ENCODE peak calls at places on chromosomes 2 and 18, in nine cellular contexts. X, M, E, F, C, V, P, B and U are unnamed samples.

GRCh38 chr18:53556450-53556849 is 668.0 kb downstream of the MBD2 start:
- DNase-seq in P (no peak), V (no peak), C (no peak), F (no peak), E (no peak), M (no peak), X (no peak), B (no peak), U (no peak)

GRCh38 chr2:130246430-130246829 is 48.2 kb upstream of the TUBA3E start:
- DNase-seq in P (no peak), E (no peak), M (no peak), B (no peak), X (no peak), V (no peak), C (no peak), F (no peak), U (peak)

GRCh38 chr2:217890445-217890844 is 112.3 kb downstream of the TNS1 start:
- DNase-seq in B (no peak), P (peak), V (peak), E (peak), X (no peak), M (peak), C (peak), F (peak), U (peak)

GRCh38 chr18:9546468-9546867 is 67.9 kb downstream of the PPP4R1 start:
- DNase-seq in X (no peak), C (no peak), F (no peak), V (no peak), E (no peak), M (no peak), B (no peak), P (no peak), U (no peak)

GRCh38 chr2:188380280-188380679 is 88.6 kb downstream of the GULP1 start:
- DNase-seq in V (no peak), C (no peak), X (no peak), M (no peak), E (no peak), P (no peak), B (no peak), F (no peak), U (no peak)

GRCh38 chr2:164717000-164717597 is 95.8 kb upstream of the GRB14 start:
- DNase-seq in B (peak), X (no peak), F (peak), P (peak), V (peak), E (no peak), M (no peak), C (no peak), U (no peak)

GRCh38 chr2:159164457-159164894 is 122.0 kb downstream of the WDSUB1 start:
- DNase-seq in X (no peak), M (no peak), B (no peak), E (no peak), F (no peak), V (no peak), C (no peak), P (no peak), U (no peak)

GRCh38 chr18:30527917-30528316 is 514.6 kb downstream of the DSC3 start:
- DNase-seq in B (no peak), V (no peak), F (no peak), X (no peak), P (no peak), M (no peak), E (no peak), C (no peak), U (no peak)

GRCh38 chr2:207385903-207386302 is 143.9 kb upstream of the CREB1 start:
- DNase-seq in E (no peak), C (no peak), P (peak), F (peak), V (peak), X (no peak), B (no peak), M (no peak), U (no peak)

GRCh38 chr18:5895300-5895885 is at the start of gene TMEM200C:
- DNase-seq in B (no peak), V (peak), M (peak), F (peak), C (no peak), E (peak), X (no peak), P (no peak), U (peak)

GRCh38 chr18:49492694-49493033 is 5.6 kb upstream of the C18orf32 start:
- DNase-seq in P (no peak), F (no peak), E (no peak), X (no peak), M (no peak), V (no peak), C (no peak), B (no peak), U (no peak)

GRCh38 chr2:147760984-147761383 is 83.8 kb upstream of the ACVR2A start:
- DNase-seq in E (no peak), C (no peak), B (no peak), F (peak), V (no peak), M (no peak), X (no peak), P (no peak), U (no peak)

GRCh38 chr2:167875524-167875923 is 371.9 kb downstream of the STK39 start:
- DNase-seq in F (no peak), X (no peak), P (no peak), V (no peak), B (no peak), E (no peak), M (no peak), C (no peak), U (no peak)

GRCh38 chr18:13247506-13247905 is 28.9 kb downstream of the LDLRAD4 start:
- DNase-seq in V (no peak), P (no peak), C (no peak), E (peak), F (no peak), X (no peak), B (no peak), M (peak), U (peak)

GRCh38 chr2:47720036-47720435 is 62.9 kb upstream of the MSH6 start:
- DNase-seq in M (no peak), P (peak), X (no peak), E (no peak), F (no peak), B (no peak), V (no peak), C (no peak), U (no peak)

GRCh38 chr2:118000041-118000440 is 13.8 kb downstream of the CCDC93 start:
- DNase-seq in P (peak), E (no peak), C (no peak), V (no peak), M (no peak), B (no peak), X (no peak), F (no peak), U (no peak)

GRCh38 chr2:118003396-118003824 is 10.5 kb downstream of the CCDC93 start:
- DNase-seq in F (peak), B (peak), P (peak), V (peak), M (no peak), C (peak), E (peak), X (peak), U (peak)

GRCh38 chr2:117996525-117996924 is 17.3 kb downstream of the CCDC93 start:
- DNase-seq in B (no peak), X (no peak), P (no peak), E (no peak), F (no peak), C (no peak), V (no peak), M (no peak), U (no peak)

GRCh38 chr2:117994729-117995128 is 19.1 kb downstream of the CCDC93 start:
- DNase-seq in C (no peak), M (no peak), P (no peak), F (no peak), V (no peak), X (no peak), E (no peak), B (no peak), U (no peak)

DNA sequence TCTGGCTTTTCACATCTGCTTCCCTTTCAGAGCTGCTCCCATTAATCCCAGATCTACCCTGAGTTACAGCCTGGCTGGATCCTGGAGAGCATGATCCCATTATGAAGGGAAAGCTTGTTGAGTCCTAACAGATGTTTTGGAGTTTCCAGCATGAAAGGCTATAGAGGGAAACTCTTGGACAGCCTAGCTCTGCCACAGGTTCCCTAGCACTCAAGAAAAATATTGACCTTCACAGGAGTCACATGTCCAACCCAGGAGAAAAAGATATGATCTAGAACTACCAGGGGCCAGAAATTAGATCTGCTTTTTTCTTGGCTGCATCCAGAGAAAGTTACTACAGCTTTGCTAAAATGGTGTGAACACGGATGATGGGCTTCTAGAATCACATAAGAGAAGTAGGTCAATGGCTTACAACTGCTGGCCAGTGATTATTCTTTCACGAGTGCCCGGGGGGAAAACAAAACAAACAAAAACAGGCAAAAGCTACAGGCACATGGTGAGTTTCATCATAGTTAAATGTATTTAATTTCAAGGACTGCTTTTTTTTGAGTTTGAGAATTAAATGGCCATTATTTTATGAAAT is 15.9 kb downstream of the CCDC93 start:
- DNase-seq in P (peak), B (no peak), V (no peak), C (no peak), X (no peak), M (no peak), F (no peak), E (no peak), U (no peak)
- TF ChIP-seq CTCF in P (no peak), B (no peak), V (no peak), C (no peak), X (no peak), M (no peak), F (no peak), E (no peak), U (no peak)

GRCh38 chr18:74598350-74599001 is 806 bp downstream of the ZNF407 start:
- DNase-seq in C (no peak), V (peak), P (peak), M (peak), E (peak), X (peak), B (peak), F (peak), U (peak)
- TF ChIP-seq CTCF in C (peak), V (no peak), P (peak), M (no peak), E (peak), X (no peak), B (no peak), F (peak), U (no peak)

GRCh38 chr18:26017929-26018328 is 72.5 kb downstream of the SS18 start:
- DNase-seq in C (no peak), M (no peak), V (no peak), X (no peak), P (peak), B (no peak), E (no peak), F (no peak), U (no peak)
- TF ChIP-seq CTCF in C (no peak), M (no peak), V (no peak), X (no peak), P (no peak), B (no peak), E (no peak), F (no peak), U (no peak)

GRCh38 chr2:104914509-104914908 is 60.6 kb downstream of the POU3F3 start:
- DNase-seq in F (no peak), C (no peak), E (no peak), V (no peak), X (no peak), P (no peak), M (no peak), B (no peak), U (no peak)
- TF ChIP-seq CTCF in F (no peak), C (no peak), E (no peak), V (no peak), X (no peak), P (no peak), M (no peak), B (no peak), U (no peak)

DNA sequence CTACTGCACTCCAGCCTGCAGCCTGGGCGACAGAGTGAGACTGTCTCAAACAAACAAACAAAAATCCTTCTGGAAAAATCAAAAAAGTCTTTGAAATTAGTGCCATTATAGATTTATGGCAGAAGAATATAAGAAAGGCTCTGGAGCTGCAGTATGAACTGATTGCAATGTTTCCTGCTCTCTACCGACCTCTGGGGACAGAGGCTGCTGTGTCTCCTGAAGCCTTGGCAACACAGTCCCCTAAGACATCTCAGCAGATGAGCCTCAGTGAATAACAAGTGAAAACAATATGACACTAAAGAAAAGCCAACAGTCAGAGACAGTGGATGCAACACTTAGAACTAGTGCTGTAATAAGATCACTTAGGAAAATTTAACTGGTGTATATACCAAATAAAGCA is 494.9 kb upstream of the LRATD1 start:
- DNase-seq in F (no peak), P (peak), V (no peak), C (no peak), E (no peak), X (no peak), B (no peak), M (no peak), U (no peak)
- TF ChIP-seq CTCF in F (no peak), P (peak), V (peak), C (no peak), E (no peak), X (no peak), B (no peak), M (no peak), U (no peak)

GRCh38 chr2:61970807-61971556 is 65.5 kb downstream of the COMMD1 start:
- DNase-seq in E (no peak), B (peak), P (no peak), X (no peak), F (no peak), V (no peak), C (no peak), M (no peak), U (no peak)
- TF ChIP-seq CTCF in E (no peak), B (no peak), P (peak), X (peak), F (no peak), V (no peak), C (no peak), M (no peak), U (no peak)

GRCh38 chr2:136932700-136933099 is 167.4 kb downstream of the THSD7B start:
- DNase-seq in C (no peak), P (peak), F (no peak), X (peak), M (no peak), B (peak), E (no peak), V (no peak), U (no peak)
- TF ChIP-seq CTCF in C (peak), P (peak), F (no peak), X (no peak), M (peak), B (peak), E (no peak), V (peak), U (no peak)

GRCh38 chr2:72602095-72602494 is 223.7 kb downstream of the EXOC6B start:
- DNase-seq in P (no peak), F (no peak), M (no peak), X (no peak), C (no peak), B (no peak), V (no peak), E (no peak), U (no peak)

GRCh38 chr2:72607189-72607588 is 218.6 kb downstream of the EXOC6B start:
- DNase-seq in X (no peak), C (no peak), E (no peak), M (no peak), B (no peak), V (no peak), P (no peak), F (no peak), U (no peak)

GRCh38 chr2:72603481-72603880 is 222.4 kb downstream of the EXOC6B start:
- DNase-seq in B (no peak), P (peak), X (no peak), F (peak), C (no peak), M (no peak), V (peak), E (no peak), U (no peak)

GRCh38 chr2:72602711-72603110 is 223.1 kb downstream of the EXOC6B start:
- DNase-seq in X (no peak), B (no peak), V (no peak), C (no peak), P (no peak), F (no peak), M (no peak), E (no peak), U (no peak)

DNA sequence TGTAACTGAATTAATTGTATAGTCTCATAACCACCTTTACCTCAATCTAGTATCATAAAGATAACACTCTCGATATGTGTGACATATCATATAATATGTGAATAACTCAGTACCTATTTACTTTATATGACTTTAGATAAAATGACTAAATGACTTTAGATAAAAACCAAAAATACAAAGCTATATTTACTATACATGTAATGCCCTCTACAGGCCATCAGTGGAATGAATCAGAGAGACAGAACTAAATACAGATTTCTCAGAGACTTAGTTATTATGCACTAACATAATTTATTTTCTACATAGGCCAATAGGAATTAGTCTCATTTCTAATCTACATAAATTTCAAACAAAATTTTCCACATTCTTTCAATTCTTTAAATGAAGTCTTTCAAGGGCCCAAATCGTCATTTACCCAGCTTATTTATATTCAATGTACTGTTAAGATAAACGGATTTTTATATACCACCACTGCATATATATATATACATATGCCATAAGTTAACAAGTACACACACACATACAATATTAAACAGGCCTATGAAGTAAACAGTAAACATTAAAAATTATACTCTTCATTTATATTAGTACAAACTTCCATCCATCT is 219.9 kb downstream of the EXOC6B start:
- DNase-seq in C (no peak), P (peak), X (peak), V (peak), M (no peak), E (no peak), B (no peak), F (peak), U (no peak)
- TF ChIP-seq CTCF in C (peak), P (peak), X (peak), V (peak), M (peak), E (peak), B (peak), F (peak), U (peak)

DNA sequence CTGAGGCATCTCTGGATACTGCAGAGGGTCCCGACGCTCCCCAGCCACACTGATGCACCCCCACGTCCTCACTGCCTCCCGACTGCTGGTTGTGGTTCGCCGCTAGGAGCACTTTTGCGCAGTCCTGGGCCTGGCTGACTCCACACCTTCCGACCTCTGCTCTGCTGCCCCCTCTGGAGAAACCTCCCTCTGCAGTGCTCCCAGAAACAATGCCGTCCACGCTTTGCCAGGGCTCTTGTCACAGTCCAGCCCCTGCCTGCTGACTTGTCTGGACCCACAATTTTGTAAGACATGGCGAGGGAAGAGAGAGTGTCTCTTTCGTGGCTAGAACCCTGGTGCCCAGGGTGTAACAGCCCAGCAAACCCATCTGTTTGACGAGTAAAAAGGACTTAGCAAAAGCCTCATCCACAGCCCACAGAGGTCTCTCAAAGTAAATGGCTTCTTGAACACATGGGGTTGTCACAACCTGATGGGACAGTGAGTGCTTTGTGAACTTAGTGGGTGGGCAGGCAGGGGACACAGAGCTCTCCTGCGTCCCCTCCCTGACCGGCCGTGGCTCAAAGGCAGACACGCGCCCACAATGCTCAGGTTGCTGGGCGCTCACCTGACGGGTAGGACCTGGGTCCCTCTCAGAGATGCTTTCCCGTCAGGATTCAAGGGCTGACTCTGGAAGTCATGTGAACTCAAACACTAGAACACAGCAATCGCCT is 4.0 kb downstream of the COPS9 start:
- DNase-seq in E (no peak), V (no peak), F (no peak), B (no peak), X (no peak), C (no peak), M (peak), P (no peak), U (no peak)
- TF ChIP-seq CTCF in E (no peak), V (peak), F (peak), B (peak), X (no peak), C (no peak), M (no peak), P (peak), U (no peak)